ENCODE peak calls at places on chromosomes 16 and 17, in four cellular contexts. Q is stomach, B is AG09319, X is RWPE1. I is an unnamed sample.

GRCh38 chr16:79071424-79071823 is 529.1 kb downstream of the MAF start:
- DNase-seq in Q (no peak), B (no peak), X (peak; percentile 4), I (no peak)

GRCh38 chr16:55569025-55569424 is 2.5 kb downstream of the CAPNS2 start:
- DNase-seq in Q (no peak), B (no peak), X (no peak), I (no peak)

GRCh38 chr17:80032614-80033171 is 3.0 kb downstream of the TBC1D16 start:
- DNase-seq in Q (no peak), B (no peak), X (no peak), I (no peak)

GRCh38 chr16:66899310-66899944 is 19.1 kb downstream of the PDP2 start:
- DNase-seq in Q (no peak), B (peak; percentile 62), X (no peak), I (no peak)

GRCh38 chr17:63995626-63996025 is 2.5 kb upstream of the PRR29 start:
- DNase-seq in Q (no peak), B (no peak), X (no peak), I (no peak)

GRCh38 chr17:49013311-49014205 is 16.4 kb downstream of the IGF2BP1 start:
- DNase-seq in Q (no peak), B (no peak), X (no peak), I (no peak)

GRCh38 chr17:72458301-72458700 is 337.5 kb downstream of the SOX9 start:
- DNase-seq in Q (no peak), B (no peak), X (no peak), I (no peak)

GRCh38 chr17:19502517-19502916 is 31.1 kb upstream of the SLC47A1 start:
- DNase-seq in Q (no peak), B (no peak), X (no peak), I (no peak)

GRCh38 chr17:78781339-78782304 is at the start of gene CYTH1:
- DNase-seq in Q (peak; percentile 45), B (no peak), X (no peak), I (no peak)

GRCh38 chr17:51428668-51429486 is 168.5 kb downstream of the UTP18 start:
- DNase-seq in Q (peak; percentile 42), B (no peak), X (no peak), I (no peak)

GRCh38 chr16:234468-235305 is at the start of gene FAM234A:
- DNase-seq in Q (peak; percentile 96), B (peak; percentile 61), X (peak; percentile 95), I (peak; percentile 56)

GRCh38 chr16:28863929-28864886 is 565 bp downstream of the SH2B1 start:
- DNase-seq in Q (no peak), B (no peak), X (no peak), I (peak; percentile 34)

GRCh38 chr17:80227666-80228065 is 7.4 kb downstream of the SLC26A11 start:
- DNase-seq in Q (no peak), B (no peak), X (no peak), I (no peak)

GRCh38 chr16:47581114-47581513 is 120.0 kb downstream of the PHKB start:
- DNase-seq in Q (no peak), B (no peak), X (no peak), I (no peak)

GRCh38 chr17:48577330-48577945 is 712 bp downstream of the HOXB4 start:
- DNase-seq in Q (no peak), B (no peak), X (no peak), I (no peak)

GRCh38 chr17:65987988-65988387 is 203.9 kb downstream of the CEP112 start:
- DNase-seq in Q (no peak), B (peak; percentile 4), X (peak; percentile 4), I (no peak)

GRCh38 chr17:82917656-82918345 is 78.0 kb upstream of the ZNF750 start:
- DNase-seq in Q (no peak), B (no peak), X (no peak), I (no peak)

GRCh38 chr16:85365120-85365519 is 248.0 kb upstream of the GSE1 start:
- DNase-seq in Q (peak; percentile 56), B (no peak), X (peak; percentile 54), I (no peak)

GRCh38 chr17:28475151-28475900 is 1.9 kb downstream of the SLC13A2 start:
- DNase-seq in Q (no peak), B (no peak), X (no peak), I (no peak)

GRCh38 chr16:63457869-63458268 is 1421.6 kb upstream of the CDH8 start:
- DNase-seq in Q (no peak), B (no peak), X (no peak), I (no peak)

DNA sequence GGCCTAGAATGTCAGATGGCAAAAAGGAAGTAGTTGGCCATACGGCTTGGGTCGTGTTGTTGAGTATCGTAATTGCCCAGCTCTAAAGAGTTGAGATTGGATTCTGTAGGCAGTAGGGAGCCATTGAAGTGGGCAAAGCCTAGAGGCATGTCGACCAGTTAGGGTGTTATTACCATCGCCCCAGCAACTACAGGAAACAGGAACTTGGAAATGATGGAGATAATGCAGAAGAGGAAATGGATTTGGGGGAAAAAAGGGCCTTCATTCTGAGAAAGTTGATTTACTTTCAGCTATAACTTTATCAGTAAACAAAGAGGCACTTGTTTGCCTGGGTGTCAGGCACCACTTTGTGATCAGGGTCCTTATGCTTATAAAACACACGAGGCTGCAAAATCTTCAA is 52.6 kb downstream of the COX10 start:
- DNase-seq in Q (no peak), B (no peak), X (no peak), I (no peak)
- TF ChIP-seq CTCF in Q (no peak), B (no peak), X (no peak), I (no peak)

GRCh38 chr17:16419074-16419928 is 3.9 kb downstream of the TRPV2 start:
- DNase-seq in Q (no peak), B (no peak), X (peak; percentile 79), I (peak; percentile 89)

GRCh38 chr17:16417399-16417798 is 2.0 kb downstream of the TRPV2 start:
- DNase-seq in Q (no peak), B (no peak), X (no peak), I (no peak)

GRCh38 chr17:16417896-16418683 is 2.7 kb downstream of the TRPV2 start:
- DNase-seq in Q (no peak), B (no peak), X (no peak), I (no peak)

GRCh38 chr17:16418684-16419066 is 3.3 kb downstream of the TRPV2 start:
- DNase-seq in Q (no peak), B (no peak), X (no peak), I (no peak)

GRCh38 chr17:16415031-16415924 is at the start of gene TRPV2:
- DNase-seq in Q (peak; percentile 60), B (no peak), X (no peak), I (no peak)
- TF ChIP-seq CTCF in Q (no peak), B (no peak), X (no peak), I (peak; percentile 48)

GRCh38 chr17:77372444-77373297 is 231.9 kb downstream of the SEC14L1 start:
- DNase-seq in Q (peak; percentile 76), B (peak; percentile 89), X (no peak), I (no peak)

GRCh38 chr17:77371117-77371887 is 230.5 kb downstream of the SEC14L1 start:
- DNase-seq in Q (peak; percentile 73), B (no peak), X (no peak), I (no peak)

GRCh38 chr17:77369544-77369971 is 228.8 kb downstream of the SEC14L1 start:
- DNase-seq in Q (no peak), B (no peak), X (no peak), I (no peak)

GRCh38 chr17:77371888-77372443 is 231.2 kb downstream of the SEC14L1 start:
- DNase-seq in Q (no peak), B (no peak), X (no peak), I (no peak)

DNA sequence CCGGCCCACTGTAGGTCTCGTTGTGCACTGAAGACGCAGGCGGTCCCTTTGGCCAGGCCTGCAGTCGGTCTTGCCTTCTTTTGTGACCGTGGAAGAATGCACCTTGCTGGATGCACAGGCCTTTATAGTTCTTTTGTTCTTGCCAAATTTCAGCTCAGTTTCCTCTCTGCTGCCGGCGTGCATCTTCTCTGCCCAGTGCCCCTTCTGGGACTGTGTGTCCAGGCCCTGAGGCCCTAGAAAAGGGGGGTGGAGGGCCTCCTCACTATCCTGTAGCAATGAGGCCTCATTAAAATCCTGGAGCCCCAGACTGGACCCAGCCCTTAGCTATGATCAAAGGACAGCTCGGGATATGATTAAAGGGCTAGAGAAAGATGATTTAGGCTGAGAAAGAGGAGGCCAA is 229.8 kb downstream of the SEC14L1 start:
- DNase-seq in Q (no peak), B (no peak), X (no peak), I (no peak)
- TF ChIP-seq CTCF in Q (no peak), B (no peak), X (no peak), I (no peak)

GRCh38 chr17:75764711-75765421 is at the start of gene GALK1:
- DNase-seq in Q (peak; percentile 79), B (no peak), X (peak; percentile 73), I (no peak)

GRCh38 chr17:75765981-75766380 is 989 bp upstream of the GALK1 start:
- DNase-seq in Q (no peak), B (no peak), X (no peak), I (no peak)

GRCh38 chr17:75763613-75764416 is 1.2 kb downstream of the GALK1 start:
- DNase-seq in Q (no peak), B (no peak), X (no peak), I (no peak)

GRCh38 chr17:75763269-75763607 is 1.8 kb downstream of the GALK1 start:
- DNase-seq in Q (no peak), B (no peak), X (no peak), I (no peak)

GRCh38 chr17:75764417-75764710 is 628 bp downstream of the GALK1 start:
- DNase-seq in Q (no peak), B (no peak), X (no peak), I (no peak)
- TF ChIP-seq CTCF in Q (no peak), B (no peak), X (no peak), I (no peak)

GRCh38 chr17:53499277-53499676 is 323.4 kb upstream of the KIF2B start:
- DNase-seq in Q (no peak), B (no peak), X (no peak), I (no peak)
- TF ChIP-seq CTCF in Q (no peak), B (no peak), X (no peak), I (no peak)

GRCh38 chr17:2378905-2379304 is 22.0 kb downstream of the MNT start:
- DNase-seq in Q (no peak), B (no peak), X (no peak), I (no peak)
- TF ChIP-seq CTCF in Q (no peak), B (no peak), X (no peak), I (no peak)

GRCh38 chr16:21021316-21021715 is 120.7 kb downstream of the LYRM1 start:
- DNase-seq in Q (no peak), B (no peak), X (no peak), I (no peak)
- TF ChIP-seq CTCF in Q (no peak), B (no peak), X (no peak), I (no peak)

DNA sequence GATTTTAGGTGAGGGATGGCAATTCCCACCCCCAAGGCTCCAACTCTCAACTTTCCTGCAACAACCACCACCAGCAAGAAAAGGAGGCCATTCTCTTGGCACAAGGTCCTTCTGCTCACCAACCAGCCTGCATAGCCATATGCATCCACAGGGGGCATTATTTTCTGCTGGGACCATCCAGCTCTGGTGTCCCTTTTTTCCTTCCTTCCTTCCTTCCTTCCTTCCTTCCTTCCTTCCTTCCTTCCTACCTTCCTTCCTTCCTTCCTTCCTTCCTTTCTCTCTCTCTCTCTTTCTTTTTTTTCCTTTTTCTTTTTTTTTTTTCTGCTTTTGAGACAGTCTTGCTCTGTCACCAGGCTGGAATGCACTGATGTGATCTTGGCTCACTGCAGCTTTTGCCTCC is 21.1 kb upstream of the COX10 start:
- DNase-seq in Q (no peak), B (no peak), X (no peak), I (no peak)
- TF ChIP-seq CTCF in Q (no peak), B (peak; percentile 20), X (no peak), I (peak; percentile 54)

I was measured in retinal pigment epithelial cell.